ENCODE peak calls at places on chromosomes 4 and X, in four cellular contexts. K is cardiac fibroblast; Y is Jurkat, Clone E6-1; F is CD4-positive, alpha-beta T cell. H is an unnamed sample.
A peak's percentile ranks its signal among the peaks of the same experiment; 100 is the strongest.

GRCh38 chr4:123976285-123976684 is 579.7 kb downstream of the SPRY1 start:
- DNase-seq in K (peak; percentile 54), Y (no peak), F (no peak), H (peak; percentile 58)

GRCh38 chr4:145723336-145723735 is 43.4 kb downstream of the C4orf51 start:
- DNase-seq in K (no peak), Y (no peak), F (no peak), H (no peak)

GRCh38 chr4:77308843-77309242 is 151.8 kb downstream of the CCNG2 start:
- DNase-seq in K (peak; percentile 49), Y (peak; percentile 37), F (no peak), H (peak; percentile 57)

GRCh38 chrX:1481636-1482529 is 29.2 kb upstream of the ASMTL start:
- DNase-seq in K (peak; percentile 89), Y (peak; percentile 98), F (peak; percentile 70), H (peak; percentile 69)

GRCh38 chr4:176011523-176011922 is 54.1 kb upstream of the WDR17 start:
- DNase-seq in K (no peak), Y (no peak), F (no peak), H (peak; percentile 9)

GRCh38 chr4:162485486-162485885 is 321.7 kb upstream of the FSTL5 start:
- DNase-seq in K (no peak), Y (no peak), F (no peak), H (peak; percentile 4)

GRCh38 chrX:136251042-136251991 is at the start of gene MAP7D3:
- DNase-seq in K (peak; percentile 57), Y (peak; percentile 45), F (peak; percentile 67), H (peak; percentile 61)

GRCh38 chrX:47458528-47458927 is 24.5 kb downstream of the ZNF41 start:
- DNase-seq in K (no peak), Y (no peak), F (no peak), H (no peak)

GRCh38 chr4:47816748-47817147 is 21.1 kb downstream of the CORIN start:
- DNase-seq in K (no peak), Y (no peak), F (no peak), H (no peak)

GRCh38 chr4:15551740-15552446 is 82.2 kb downstream of the CC2D2A start:
- DNase-seq in K (no peak), Y (no peak), F (no peak), H (no peak)

GRCh38 chr4:168830777-168831512 is 179.1 kb downstream of the CBR4 start:
- DNase-seq in K (no peak), Y (no peak), F (no peak), H (no peak)

GRCh38 chr4:8428288-8429097 is 12.0 kb downstream of the ACOX3 start:
- DNase-seq in K (peak; percentile 90), Y (peak; percentile 62), F (peak; percentile 93), H (peak; percentile 93)

GRCh38 chr4:184959309-184959708 is 59.0 kb upstream of the HELT start:
- DNase-seq in K (no peak), Y (no peak), F (no peak), H (no peak)

GRCh38 chr4:7218686-7219085 is 26.3 kb downstream of the SORCS2 start:
- DNase-seq in K (no peak), Y (no peak), F (no peak), H (no peak)

GRCh38 chr4:106507440-106507839 is 138.9 kb upstream of the GIMD1 start:
- DNase-seq in K (no peak), Y (no peak), F (no peak), H (no peak)

H was measured in myocyte.